ENCODE peak calls at places on chromosomes 12 and 14, in seven cellular contexts. One of them, this sample, is unnamed. For H3K4me1, the result is how much of the 10 kb centered on the place peaks cover.

GRCh38 chr14:63543826-63544320 is 696 bp upstream of the PPP2R5E start:
- DNase-seq in NT2/D1: no peak
- DNase-seq in GM23248: peak
- DNase-seq in IMR-90: no peak
- DNase-seq in aorta: no peak
- DNase-seq in Caco-2: no peak
- DNase-seq in heart left ventricle: no peak
- DNase-seq in this sample: no peak

GRCh38 chr14:96272777-96273471 is 16.9 kb downstream of the BDKRB1 start:
- DNase-seq in IMR-90: peak
- DNase-seq in Caco-2: no peak
- DNase-seq in heart left ventricle: no peak
- DNase-seq in aorta: no peak
- DNase-seq in GM23248: peak
- DNase-seq in NT2/D1: no peak
- DNase-seq in this sample: no peak

GRCh38 chr14:87630808-87631207 is 362.2 kb downstream of the GALC start:
- DNase-seq in aorta: no peak
- DNase-seq in IMR-90: no peak
- DNase-seq in GM23248: no peak
- DNase-seq in heart left ventricle: no peak
- DNase-seq in NT2/D1: no peak
- DNase-seq in Caco-2: no peak
- DNase-seq in this sample: no peak

GRCh38 chr12:127803545-127803944 is 463.4 kb upstream of the TMEM132C start:
- DNase-seq in aorta: no peak
- DNase-seq in IMR-90: no peak
- DNase-seq in GM23248: peak
- DNase-seq in NT2/D1: no peak
- DNase-seq in Caco-2: no peak
- DNase-seq in heart left ventricle: no peak
- DNase-seq in this sample: no peak

GRCh38 chr14:28308727-28309126 is 457.9 kb upstream of the FOXG1 start:
- DNase-seq in Caco-2: no peak
- DNase-seq in GM23248: no peak
- DNase-seq in IMR-90: no peak
- DNase-seq in aorta: no peak
- DNase-seq in NT2/D1: no peak
- DNase-seq in heart left ventricle: no peak
- DNase-seq in this sample: no peak

GRCh38 chr12:102300824-102301461 is 103.3 kb upstream of the PMCH start:
- DNase-seq in Caco-2: peak
- DNase-seq in aorta: no peak
- DNase-seq in GM23248: peak
- DNase-seq in IMR-90: peak
- DNase-seq in heart left ventricle: no peak
- DNase-seq in NT2/D1: peak
- DNase-seq in this sample: no peak

GRCh38 chr12:58452546-58452945 is 467.8 kb downstream of the LRIG3 start:
- DNase-seq in IMR-90: peak
- DNase-seq in aorta: no peak
- DNase-seq in NT2/D1: no peak
- DNase-seq in heart left ventricle: no peak
- DNase-seq in GM23248: peak
- DNase-seq in Caco-2: no peak
- DNase-seq in this sample: no peak

GRCh38 chr14:84975503-84975902 is 554.4 kb upstream of the FLRT2 start:
- DNase-seq in IMR-90: no peak
- DNase-seq in heart left ventricle: no peak
- DNase-seq in aorta: no peak
- DNase-seq in NT2/D1: no peak
- DNase-seq in GM23248: no peak
- DNase-seq in Caco-2: no peak
- DNase-seq in this sample: no peak

GRCh38 chr12:21583587-21583986 is 21.1 kb downstream of the GYS2 start:
- DNase-seq in IMR-90: no peak
- DNase-seq in heart left ventricle: no peak
- DNase-seq in GM23248: no peak
- DNase-seq in NT2/D1: no peak
- DNase-seq in aorta: no peak
- DNase-seq in Caco-2: no peak
- DNase-seq in this sample: no peak

GRCh38 chr14:104749958-104750529 is 2.9 kb upstream of the SIVA1 start:
- DNase-seq in Caco-2: no peak
- DNase-seq in NT2/D1: no peak
- DNase-seq in IMR-90: peak
- DNase-seq in heart left ventricle: no peak
- DNase-seq in aorta: peak
- DNase-seq in GM23248: peak
- DNase-seq in this sample: peak

GRCh38 chr12:100401660-100402059 is 44.8 kb downstream of the SLC17A8 start:
- DNase-seq in IMR-90: peak
- DNase-seq in aorta: no peak
- DNase-seq in heart left ventricle: no peak
- DNase-seq in Caco-2: no peak
- DNase-seq in NT2/D1: no peak
- DNase-seq in GM23248: peak
- DNase-seq in this sample: no peak

GRCh38 chr14:100810861-100811461 is 15.0 kb upstream of the MEG3 start:
- DNase-seq in heart left ventricle: no peak
- DNase-seq in Caco-2: no peak
- DNase-seq in IMR-90: no peak
- DNase-seq in GM23248: no peak
- DNase-seq in aorta: no peak
- DNase-seq in NT2/D1: no peak
- DNase-seq in this sample: no peak

GRCh38 chr12:23950011-23950774 is 723 bp upstream of the SOX5 start:
- DNase-seq in Caco-2: no peak
- DNase-seq in NT2/D1: peak
- DNase-seq in IMR-90: peak
- DNase-seq in GM23248: peak
- DNase-seq in heart left ventricle: no peak
- DNase-seq in aorta: no peak
- DNase-seq in this sample: peak

GRCh38 chr12:124512667-124513296 is 54.6 kb downstream of the NCOR2 start:
- DNase-seq in Caco-2: peak
- DNase-seq in GM23248: peak
- DNase-seq in NT2/D1: peak
- DNase-seq in heart left ventricle: peak
- DNase-seq in aorta: peak
- DNase-seq in IMR-90: peak
- DNase-seq in this sample: peak

GRCh38 chr12:124379938-124380754 is 85.3 kb downstream of the RFLNA start:
- DNase-seq in NT2/D1: no peak
- DNase-seq in aorta: peak
- DNase-seq in heart left ventricle: peak
- DNase-seq in GM23248: peak
- DNase-seq in Caco-2: no peak
- DNase-seq in IMR-90: peak
- DNase-seq in this sample: peak

GRCh38 chr14:58428011-58428807 is 690 bp downstream of the KIAA0586 start:
- DNase-seq in heart left ventricle: no peak
- DNase-seq in GM23248: peak
- DNase-seq in IMR-90: peak
- DNase-seq in Caco-2: no peak
- DNase-seq in NT2/D1: no peak
- DNase-seq in aorta: no peak
- DNase-seq in this sample: no peak

GRCh38 chr12:71797506-71797905 is 42.1 kb upstream of the TBC1D15 start:
- DNase-seq in NT2/D1: no peak
- DNase-seq in Caco-2: no peak
- DNase-seq in IMR-90: no peak
- DNase-seq in aorta: no peak
- DNase-seq in heart left ventricle: no peak
- DNase-seq in GM23248: peak
- DNase-seq in this sample: no peak

GRCh38 chr14:106879241-106879640 is 1352.9 kb downstream of the TMEM121 start:
- DNase-seq in aorta: peak
- DNase-seq in heart left ventricle: no peak
- DNase-seq in NT2/D1: no peak
- DNase-seq in IMR-90: no peak
- DNase-seq in Caco-2: peak
- DNase-seq in GM23248: peak
- DNase-seq in this sample: peak

GRCh38 chr12:1839956-1840550 is 19.7 kb downstream of the LRTM2 start:
- DNase-seq in aorta: peak
- DNase-seq in heart left ventricle: no peak
- DNase-seq in Caco-2: peak
- DNase-seq in IMR-90: no peak
- DNase-seq in GM23248: no peak
- DNase-seq in NT2/D1: no peak
- DNase-seq in this sample: no peak

GRCh38 chr14:42353315-42353714 is 746.6 kb downstream of the LRFN5 start:
- DNase-seq in GM23248: no peak
- DNase-seq in aorta: no peak
- DNase-seq in Caco-2: no peak
- DNase-seq in NT2/D1: no peak
- DNase-seq in heart left ventricle: no peak
- DNase-seq in IMR-90: no peak
- DNase-seq in this sample: no peak

GRCh38 chr14:100842799-100843198 is 16.9 kb downstream of the MEG3 start:
- DNase-seq in NT2/D1: no peak
- DNase-seq in IMR-90: peak
- DNase-seq in GM23248: peak
- DNase-seq in aorta: no peak
- DNase-seq in heart left ventricle: no peak
- DNase-seq in Caco-2: no peak
- DNase-seq in this sample: no peak

GRCh38 chr12:53046655-53047220 is 3.1 kb upstream of the TNS2 start:
- DNase-seq in GM23248: peak
- DNase-seq in Caco-2: peak
- DNase-seq in IMR-90: peak
- DNase-seq in heart left ventricle: peak
- DNase-seq in aorta: peak
- DNase-seq in NT2/D1: no peak
- DNase-seq in this sample: peak

GRCh38 chr12:64679487-64679983 is 69.2 kb downstream of the RASSF3 start:
- DNase-seq in IMR-90: peak
- DNase-seq in aorta: peak
- DNase-seq in Caco-2: no peak
- DNase-seq in GM23248: peak
- DNase-seq in NT2/D1: no peak
- DNase-seq in heart left ventricle: peak
- DNase-seq in this sample: peak
- H3K4me1 ChIP-seq in IMR-90: under half
- H3K4me1 ChIP-seq in aorta: under half
- H3K4me1 ChIP-seq in Caco-2: under half
- H3K4me1 ChIP-seq in GM23248: under half
- H3K4me1 ChIP-seq in NT2/D1: under half
- H3K4me1 ChIP-seq in heart left ventricle: under half
- H3K4me1 ChIP-seq in this sample: under half

DNA sequence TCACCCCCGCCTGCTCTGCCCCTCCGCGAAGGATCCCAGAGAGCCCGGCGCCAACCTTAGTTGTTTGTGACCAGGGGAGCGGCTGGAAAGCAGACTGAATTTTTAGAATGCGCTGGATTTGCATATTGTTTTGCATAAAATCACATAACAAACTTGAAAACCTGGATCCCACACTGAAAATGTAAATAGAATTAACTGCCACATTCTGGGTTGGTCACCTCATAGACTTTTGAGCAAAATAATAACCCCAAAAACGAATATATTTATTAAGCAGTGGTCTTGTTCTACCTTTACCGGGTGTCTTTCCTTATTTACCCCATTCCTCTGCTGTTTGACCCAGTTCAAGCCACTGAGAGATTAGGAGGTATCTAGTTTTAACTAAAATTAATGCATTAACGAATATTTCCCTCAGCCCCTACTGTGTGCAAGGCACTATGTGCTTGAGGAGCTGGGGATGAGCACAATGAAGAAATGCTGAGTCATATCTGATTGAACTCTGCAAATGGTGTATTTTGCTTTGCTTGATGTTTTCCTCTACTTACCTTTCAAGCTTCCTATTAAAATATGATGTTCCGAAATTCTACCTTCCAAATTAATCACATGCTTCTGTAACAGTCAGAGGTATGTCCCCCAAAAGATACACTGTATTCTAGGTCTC is 438 bp upstream of the EGLN3 start:
- DNase-seq in aorta: no peak
- DNase-seq in Caco-2: no peak
- DNase-seq in GM23248: no peak
- DNase-seq in NT2/D1: no peak
- DNase-seq in IMR-90: no peak
- DNase-seq in heart left ventricle: no peak
- DNase-seq in this sample: no peak
- H3K4me3 ChIP-seq in aorta: no peak
- H3K4me3 ChIP-seq in Caco-2: peak
- H3K4me3 ChIP-seq in GM23248: peak
- H3K4me3 ChIP-seq in NT2/D1: no peak
- H3K4me3 ChIP-seq in IMR-90: peak
- H3K4me3 ChIP-seq in heart left ventricle: peak
- H3K4me3 ChIP-seq in this sample: peak

GRCh38 chr14:32085182-32085844 is 8.2 kb downstream of the ARHGAP5 start:
- DNase-seq in aorta: no peak
- DNase-seq in NT2/D1: no peak
- DNase-seq in heart left ventricle: no peak
- DNase-seq in GM23248: no peak
- DNase-seq in Caco-2: no peak
- DNase-seq in IMR-90: no peak
- DNase-seq in this sample: no peak
- H3K4me1 ChIP-seq in aorta: under half
- H3K4me1 ChIP-seq in NT2/D1: under half
- H3K4me1 ChIP-seq in heart left ventricle: under half
- H3K4me1 ChIP-seq in GM23248: under half
- H3K4me1 ChIP-seq in Caco-2: half or more
- H3K4me1 ChIP-seq in IMR-90: under half
- H3K4me1 ChIP-seq in this sample: under half

DNA sequence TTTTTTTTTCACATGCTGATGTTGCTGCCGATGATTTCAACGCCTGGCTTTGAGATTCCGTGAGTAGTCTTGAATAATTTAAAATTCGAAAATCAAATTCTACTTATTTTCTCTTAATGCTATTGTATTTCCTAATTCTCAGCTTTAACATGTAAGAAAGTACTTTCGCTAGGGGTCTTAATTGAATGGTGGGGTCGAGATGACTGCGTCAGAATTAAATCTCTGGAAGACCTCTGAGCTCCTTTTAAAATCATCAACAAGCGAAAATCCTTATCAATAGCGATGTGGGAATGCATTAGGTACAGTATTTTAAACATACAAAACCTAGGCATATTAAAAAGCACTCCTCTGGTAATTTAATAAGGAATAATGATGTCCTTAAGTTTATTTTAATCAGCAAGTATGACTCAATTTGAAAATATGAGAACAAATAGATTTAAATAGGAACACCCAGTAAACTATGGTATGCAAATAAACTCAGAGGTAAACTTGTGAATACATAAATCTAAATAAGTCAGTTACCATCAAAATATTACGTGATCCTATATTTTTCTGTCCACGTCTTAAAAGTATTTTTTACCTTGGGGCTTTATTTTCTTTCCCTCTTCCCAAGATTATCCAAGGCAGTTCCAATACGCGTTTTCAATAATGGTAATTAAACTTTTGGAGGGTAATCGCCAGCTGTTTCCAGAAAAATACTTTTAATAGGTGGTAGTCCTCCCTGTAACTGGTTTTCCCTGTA is 1.4 kb downstream of the FOXA1 start:
- DNase-seq in GM23248: no peak
- DNase-seq in heart left ventricle: no peak
- DNase-seq in NT2/D1: no peak
- DNase-seq in IMR-90: no peak
- DNase-seq in aorta: no peak
- DNase-seq in Caco-2: no peak
- DNase-seq in this sample: no peak
- H3K4me3 ChIP-seq in GM23248: peak
- H3K4me3 ChIP-seq in heart left ventricle: peak
- H3K4me3 ChIP-seq in NT2/D1: no peak
- H3K4me3 ChIP-seq in IMR-90: no peak
- H3K4me3 ChIP-seq in aorta: peak
- H3K4me3 ChIP-seq in Caco-2: peak
- H3K4me3 ChIP-seq in this sample: peak

GRCh38 chr12:95202691-95203476 is 14.4 kb downstream of the FGD6 start:
- DNase-seq in GM23248: peak
- DNase-seq in NT2/D1: no peak
- DNase-seq in IMR-90: no peak
- DNase-seq in Caco-2: no peak
- DNase-seq in aorta: no peak
- DNase-seq in heart left ventricle: no peak
- DNase-seq in this sample: no peak
- H3K4me1 ChIP-seq in GM23248: half or more
- H3K4me1 ChIP-seq in NT2/D1: under half
- H3K4me1 ChIP-seq in IMR-90: under half
- H3K4me1 ChIP-seq in Caco-2: half or more
- H3K4me1 ChIP-seq in aorta: under half
- H3K4me1 ChIP-seq in heart left ventricle: under half
- H3K4me1 ChIP-seq in this sample: under half

This sample was measured in right cardiac atrium.